ENCODE peak calls at places on chromosomes 7 and 10, in seven cellular contexts. W is CD8-positive, alpha-beta memory T cell; K is stimulated activated CD8-positive, alpha-beta memory T cell treated with anti-CD3 and anti-CD28 coated beads, Interleukin-4, amount 100 ng/mL, for 4 hours; Y is GM12891; J is NCI-H526 treated with DMSO at 0.1 percent for 48 hours; I is KG1; T is CD4-positive, alpha-beta T cell. F is an unnamed sample.

GRCh38 chr7:34928052-34928451 is 109.2 kb downstream of the DPY19L1 start:
- DNase-seq in W (peak), T (peak), J (no peak), Y (no peak), I (no peak), K (no peak), F (no peak)

GRCh38 chr7:31002256-31002655 is 38.5 kb downstream of the GHRHR start:
- DNase-seq in K (no peak), W (no peak), J (no peak), T (no peak), Y (no peak), I (no peak), F (no peak)

GRCh38 chr7:17599733-17600685 is 301.6 kb downstream of the AHR start:
- DNase-seq in T (no peak), Y (no peak), W (no peak), I (no peak), K (no peak), J (no peak), F (no peak)

GRCh38 chr10:69684020-69684980 is 54.3 kb downstream of the FAM241B start:
- DNase-seq in J (no peak), W (no peak), K (no peak), Y (no peak), T (no peak), I (no peak), F (no peak)

GRCh38 chr10:33414841-33415240 is 80.4 kb upstream of the NRP1 start:
- DNase-seq in Y (no peak), T (no peak), W (no peak), J (peak), K (no peak), I (no peak), F (no peak)

GRCh38 chr10:129766611-129767550 is 197.2 kb downstream of the EBF3 start:
- DNase-seq in Y (no peak), W (no peak), T (no peak), I (no peak), J (no peak), K (no peak), F (no peak)

GRCh38 chr7:102993532-102994029 is 80.8 kb downstream of the LRRC17 start:
- DNase-seq in W (no peak), J (no peak), K (no peak), Y (no peak), I (no peak), T (no peak), F (no peak)

GRCh38 chr7:106104861-106105260 is 7.3 kb downstream of the SYPL1 start:
- DNase-seq in K (no peak), W (no peak), Y (no peak), J (no peak), I (no peak), T (no peak), F (no peak)

GRCh38 chr7:52135403-52135802 is 818.8 kb upstream of the COBL start:
- DNase-seq in W (no peak), K (no peak), T (no peak), I (no peak), J (no peak), Y (no peak), F (no peak)

GRCh38 chr10:1169186-1169885 is 113.2 kb downstream of the WDR37 start:
- DNase-seq in T (no peak), K (no peak), W (no peak), J (no peak), Y (no peak), I (no peak), F (no peak)

GRCh38 chr10:77872947-77873557 is 53.5 kb downstream of the DLG5 start:
- DNase-seq in I (no peak), J (no peak), Y (no peak), T (no peak), W (no peak), K (no peak), F (no peak)

GRCh38 chr7:48087349-48087748 is 1.7 kb upstream of the UPP1 start:
- DNase-seq in J (no peak), Y (no peak), W (peak), T (no peak), K (no peak), I (no peak), F (no peak)

GRCh38 chr10:132574783-132575319 is 37.3 kb downstream of the INPP5A start:
- DNase-seq in J (no peak), I (no peak), Y (no peak), W (no peak), T (no peak), K (no peak), F (no peak)

GRCh38 chr10:45429790-45430189 is 55.8 kb downstream of the ALOX5 start:
- DNase-seq in Y (no peak), W (no peak), J (no peak), I (no peak), K (no peak), T (no peak), F (no peak)

GRCh38 chr10:72834183-72834825 is 59.2 kb upstream of the OIT3 start:
- DNase-seq in J (peak), Y (peak), K (no peak), T (peak), I (no peak), W (peak), F (peak)

GRCh38 chr7:95396136-95397032 is at the start of gene PON3:
- DNase-seq in K (no peak), J (no peak), I (no peak), T (no peak), W (no peak), Y (no peak), F (peak)

GRCh38 chr10:112115781-112116385 is 67.7 kb downstream of the GPAM start:
- DNase-seq in Y (peak), W (no peak), I (no peak), K (no peak), T (peak), J (no peak), F (peak)

GRCh38 chr10:129404091-129404490 is 63.0 kb upstream of the MGMT start:
- DNase-seq in J (no peak), K (no peak), T (no peak), Y (no peak), W (no peak), I (no peak), F (no peak)

GRCh38 chr7:139451638-139452037 is 31.8 kb downstream of the KLRG2 start:
- DNase-seq in J (no peak), Y (no peak), W (no peak), I (no peak), T (no peak), K (no peak), F (no peak)

GRCh38 chr7:23530355-23530754 is 1.4 kb downstream of the TRA2A start:
- DNase-seq in K (no peak), J (peak), W (no peak), T (no peak), Y (peak), I (no peak), F (peak)

GRCh38 chr10:31318382-31318853 is 598 bp upstream of the ZEB1 start:
- DNase-seq in W (peak), Y (peak), K (peak), J (no peak), T (peak), I (peak), F (peak)

GRCh38 chr10:132577350-132578005 is 39.9 kb downstream of the INPP5A start:
- DNase-seq in I (no peak), Y (no peak), T (no peak), J (no peak), K (no peak), W (no peak), F (no peak)

GRCh38 chr10:99461230-99461629 is 30.8 kb upstream of the GOT1 start:
- DNase-seq in I (no peak), J (no peak), Y (no peak), K (no peak), T (no peak), W (no peak), F (no peak)

GRCh38 chr10:90136731-90137316 is 435.4 kb downstream of the KIF20B start:
- DNase-seq in J (no peak), K (no peak), I (no peak), W (no peak), Y (no peak), T (no peak), F (no peak)

F was measured in GM13977.